ENCODE peak calls at places on chromosomes 12 and 14, in nine cellular contexts. A is brain microvascular endothelial cell, Q is PC-9, F is psoas muscle, D is ureter, J is lower leg skin, B is stromal cell of bone marrow, R is T follicular helper cell, E is T-helper 9 cell. Z is an unnamed sample.

GRCh38 chr12:132723764-132724140 is 13.1 kb downstream of the PGAM5 start:
- DNase-seq in J (no peak), R (no peak), A (peak; percentile 28), D (no peak), Q (no peak), E (no peak), F (no peak), B (no peak), Z (no peak)

GRCh38 chr14:22560638-22561365 is 28.2 kb downstream of the DAD1 start:
- DNase-seq in Q (peak; percentile 71), D (no peak), E (no peak), F (no peak), R (no peak), J (no peak), B (no peak), A (no peak), Z (no peak)

GRCh38 chr14:103296007-103296406 is 38.0 kb upstream of the EIF5 start:
- DNase-seq in R (no peak), E (no peak), J (peak; percentile 15), B (peak; percentile 36), F (no peak), A (peak; percentile 52), D (no peak), Q (peak; percentile 98), Z (peak; percentile 48)

GRCh38 chr12:126708492-126708896 is 1558.5 kb upstream of the TMEM132C start:
- DNase-seq in D (no peak), F (no peak), B (peak; percentile 79), A (no peak), R (no peak), J (peak; percentile 54), Q (no peak), E (no peak), Z (no peak)

GRCh38 chr12:85425349-85425612 is 145.3 kb downstream of the ALX1 start:
- DNase-seq in A (no peak), Q (no peak), B (no peak), E (no peak), J (no peak), R (no peak), F (no peak), D (no peak), Z (no peak)

GRCh38 chr12:125069616-125070015 is 4.4 kb downstream of the AACS start:
- DNase-seq in D (no peak), A (no peak), E (no peak), F (no peak), R (no peak), Q (no peak), J (no peak), B (no peak), Z (no peak)

GRCh38 chr14:103132381-103133212 is 9.3 kb downstream of the TNFAIP2 start:
- DNase-seq in R (no peak), A (peak; percentile 69), B (no peak), E (no peak), F (no peak), D (no peak), Q (no peak), J (no peak), Z (no peak)

GRCh38 chr12:128844031-128844635 is 9.1 kb upstream of the GLT1D1 start:
- DNase-seq in R (no peak), E (no peak), Q (no peak), A (no peak), D (no peak), F (no peak), J (no peak), B (no peak), Z (no peak)

GRCh38 chr14:95464103-95464502 is 52.3 kb downstream of the SYNE3 start:
- DNase-seq in B (no peak), R (no peak), A (no peak), Q (no peak), D (no peak), J (no peak), F (no peak), E (no peak), Z (no peak)

GRCh38 chr14:66610154-66610563 is 102.2 kb downstream of the GPHN start:
- DNase-seq in B (no peak), E (no peak), J (no peak), F (no peak), R (no peak), A (no peak), D (no peak), Q (no peak), Z (no peak)

GRCh38 chr14:39169541-39169900 is 612 bp downstream of the TRAPPC6B start:
- DNase-seq in F (no peak), B (no peak), Q (no peak), J (no peak), A (no peak), R (no peak), D (no peak), E (no peak), Z (no peak)

GRCh38 chr12:68899251-68899771 is 33.7 kb downstream of the CPM start:
- DNase-seq in R (no peak), B (peak; percentile 41), F (no peak), D (peak; percentile 46), Q (no peak), E (no peak), A (peak; percentile 72), J (no peak), Z (peak; percentile 25)

GRCh38 chr12:116556356-116556952 is 2.7 kb upstream of the MAP1LC3B2 start:
- DNase-seq in A (no peak), F (no peak), J (no peak), B (no peak), D (no peak), E (no peak), R (no peak), Q (no peak), Z (no peak)

GRCh38 chr12:80936642-80937390 is 918 bp downstream of the LIN7A start:
- DNase-seq in D (peak; percentile 43), B (no peak), J (peak; percentile 86), E (no peak), R (no peak), Q (no peak), F (peak; percentile 30), A (peak; percentile 23), Z (peak; percentile 16)

Z was measured in A549.